ENCODE peak calls at places on chromosomes 4 and X, in four cellular contexts. B, D, G and U are unnamed samples. For H3K4me1 and H3K9me3, the result is how much of the 10 kb centered on the place peaks cover.

GRCh38 chrX:55487143-55487542 is 2.5 kb downstream of the USP51 start:
- DNase-seq in D (no peak), B (no peak), G (no peak), U (no peak)

GRCh38 chr4:44425614-44426208 is 22.9 kb downstream of the KCTD8 start:
- DNase-seq in D (peak), G (no peak), B (no peak), U (no peak)

GRCh38 chr4:73772353-73772752 is 32.0 kb downstream of the CXCL8 start:
- DNase-seq in D (no peak), B (no peak), G (no peak), U (no peak)

GRCh38 chr4:121070696-121071639 is 1.4 kb downstream of the NDNF start:
- DNase-seq in D (peak), B (peak), G (peak), U (peak)

GRCh38 chr4:1081689-1082040 is 31.7 kb downstream of the RNF212 start:
- DNase-seq in G (no peak), D (peak), B (no peak), U (no peak)

GRCh38 chrX:11273544-11273943 is 19.7 kb upstream of the AMELX start:
- DNase-seq in G (no peak), B (no peak), D (no peak), U (no peak)

GRCh38 chr4:74451214-74451661 is 6.3 kb downstream of the AREG start:
- DNase-seq in D (peak), G (no peak), B (no peak), U (no peak)

GRCh38 chr4:168478868-168479267 is 1.4 kb downstream of the DDX60L start:
- DNase-seq in G (no peak), B (no peak), D (no peak), U (no peak)

GRCh38 chrX:70292788-70293187 is 2.9 kb downstream of the KIF4A start:
- DNase-seq in G (no peak), B (no peak), D (no peak), U (no peak)

GRCh38 chr4:27811928-27812327 is 951.3 kb downstream of the STIM2 start:
- DNase-seq in B (no peak), G (no peak), D (no peak), U (no peak)

GRCh38 chr4:151675366-151676060 is 85.3 kb downstream of the GATB start:
- DNase-seq in G (no peak), D (no peak), B (no peak), U (no peak)

GRCh38 chrX:107787827-107788226 is 10.3 kb downstream of the NCBP2L start:
- DNase-seq in B (no peak), D (no peak), G (no peak), U (no peak)

GRCh38 chr4:140630246-140630645 is 61.5 kb upstream of the UCP1 start:
- DNase-seq in D (no peak), B (no peak), G (no peak), U (no peak)

GRCh38 chr4:8403173-8403753 is 37.3 kb downstream of the ACOX3 start:
- DNase-seq in B (peak), D (peak), G (peak), U (peak)

GRCh38 chrX:2707334-2707760 is 16.3 kb downstream of the CD99 start:
- DNase-seq in B (peak), D (peak), G (no peak), U (peak)
- H3K4me1 ChIP-seq in B (under half), D (half or more), G (half or more), U (half or more)

DNA sequence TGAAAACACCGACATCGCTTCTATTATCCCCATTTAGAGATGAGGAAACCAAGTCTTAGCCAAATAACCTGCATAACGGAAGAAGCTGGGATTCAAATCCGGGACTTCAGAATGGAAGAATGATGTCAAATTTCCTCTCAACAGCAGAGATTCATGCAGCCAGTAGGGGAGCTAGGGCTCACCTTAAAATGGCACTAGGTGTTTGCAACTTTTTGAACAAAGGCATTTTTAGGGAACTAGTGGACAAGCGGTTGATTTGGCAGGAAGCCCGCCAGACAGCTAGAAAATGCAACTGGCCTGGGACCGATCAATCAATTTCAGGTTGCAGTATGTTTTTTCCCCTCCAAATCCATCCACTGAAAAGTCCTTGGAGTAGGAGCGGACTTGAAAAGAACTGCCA is 224.2 kb downstream of the PTTG2 start:
- DNase-seq in B (no peak), G (no peak), D (no peak), U (no peak)
- TF ChIP-seq CTCF in B (peak), G (peak), D (no peak), U (no peak)

DNA sequence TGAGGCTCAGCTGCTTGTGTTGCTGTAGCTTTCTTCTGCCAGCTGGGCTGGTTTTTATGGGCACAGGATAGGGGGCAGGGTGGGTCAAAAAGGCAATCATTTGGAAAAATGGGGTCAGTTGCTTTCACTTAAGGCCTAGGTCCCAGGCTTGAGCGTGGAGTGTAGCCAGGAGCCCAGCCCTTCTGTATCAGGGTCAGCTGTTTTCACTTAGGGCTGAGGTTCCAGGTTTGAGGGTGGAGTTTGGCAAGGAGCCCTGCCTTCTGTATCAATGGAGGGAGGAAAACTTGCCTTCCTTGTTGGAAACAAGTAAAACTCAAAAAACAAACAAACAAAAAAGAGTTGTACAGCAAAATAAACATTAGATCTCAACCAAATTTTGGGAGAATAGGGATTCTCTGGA is 37.0 kb upstream of the UGT8 start:
- DNase-seq in B (peak), G (no peak), D (no peak), U (peak)
- H3K9me3 ChIP-seq in B (under half), G (under half), D (under half), U (under half)

GRCh38 chrX:9529223-9529622 is 64.4 kb downstream of the TBL1X start:
- DNase-seq in G (no peak), D (no peak), B (no peak), U (no peak)
- H3K4me1 ChIP-seq in G (under half), D (under half), B (under half), U (under half)